ENCODE peak calls at places on chromosomes 6 and 20, in five cellular contexts. R is K562, A is HepG2, T is GM12878, Y is H1. U is an unnamed sample.

GRCh38 chr20:15345287-15345686 is 1007.9 kb upstream of the FLRT3 start:
- DNase-seq in R (no peak), A (no peak), T (no peak), Y (no peak), U (no peak)

GRCh38 chr20:38152175-38153010 is 12.7 kb downstream of the TGM2 start:
- DNase-seq in R (no peak), A (peak), T (peak), Y (no peak), U (peak)

GRCh38 chr6:7108964-7109836 is 1.4 kb downstream of the RREB1 start:
- DNase-seq in R (peak), A (peak), T (no peak), Y (no peak), U (peak)

GRCh38 chr6:150409576-150410066 is 40.8 kb downstream of the IYD start:
- DNase-seq in R (peak), A (no peak), T (no peak), Y (no peak), U (no peak)

GRCh38 chr6:37517411-37517812 is 17.7 kb upstream of the CCDC167 start:
- DNase-seq in R (no peak), A (no peak), T (no peak), Y (no peak), U (no peak)

GRCh38 chr6:150152891-150153876 is 10.3 kb downstream of the PPP1R14C start:
- DNase-seq in R (no peak), A (no peak), T (no peak), Y (no peak), U (no peak)

GRCh38 chr6:113220832-113221231 is 636.3 kb upstream of the MARCKS start:
- DNase-seq in R (no peak), A (no peak), T (no peak), Y (no peak), U (no peak)

GRCh38 chr20:47984437-47984836 is 199.2 kb upstream of the SULF2 start:
- DNase-seq in R (no peak), A (no peak), T (no peak), Y (no peak), U (no peak)

GRCh38 chr6:116475151-116475550 is 14.0 kb downstream of the CALHM6 start:
- DNase-seq in R (no peak), A (no peak), T (no peak), Y (no peak), U (no peak)

GRCh38 chr20:33909331-33909921 is 84.3 kb upstream of the RALY start:
- DNase-seq in R (no peak), A (peak), T (no peak), Y (no peak), U (peak)

GRCh38 chr20:39581034-39581433 is 618.9 kb downstream of the DHX35 start:
- DNase-seq in R (no peak), A (no peak), T (no peak), Y (no peak), U (no peak)

GRCh38 chr6:101001012-101001411 is 119.9 kb upstream of the ASCC3 start:
- DNase-seq in R (no peak), A (no peak), T (no peak), Y (no peak), U (no peak)

GRCh38 chr6:31049518-31049917 is 39.2 kb downstream of the MUC22 start:
- DNase-seq in R (no peak), A (no peak), T (no peak), Y (no peak), U (no peak)

GRCh38 chr6:161242779-161243693 is 30.8 kb downstream of the AGPAT4 start:
- DNase-seq in R (no peak), A (no peak), T (no peak), Y (peak), U (no peak)

GRCh38 chr6:71420693-71421328 is 132.2 kb downstream of the OGFRL1 start:
- DNase-seq in R (no peak), A (no peak), T (no peak), Y (peak), U (peak)

GRCh38 chr20:1298888-1299511 is 29.9 kb downstream of the SDCBP2 start:
- DNase-seq in R (no peak), A (no peak), T (no peak), Y (no peak), U (no peak)

GRCh38 chr6:9540534-9541126 is 874.2 kb downstream of the TFAP2A start:
- DNase-seq in R (peak), A (peak), T (no peak), Y (no peak), U (peak)
- TF ChIP-seq CEBPB in R (no peak), A (no peak), T (no peak), Y (no peak), U (no peak)

DNA sequence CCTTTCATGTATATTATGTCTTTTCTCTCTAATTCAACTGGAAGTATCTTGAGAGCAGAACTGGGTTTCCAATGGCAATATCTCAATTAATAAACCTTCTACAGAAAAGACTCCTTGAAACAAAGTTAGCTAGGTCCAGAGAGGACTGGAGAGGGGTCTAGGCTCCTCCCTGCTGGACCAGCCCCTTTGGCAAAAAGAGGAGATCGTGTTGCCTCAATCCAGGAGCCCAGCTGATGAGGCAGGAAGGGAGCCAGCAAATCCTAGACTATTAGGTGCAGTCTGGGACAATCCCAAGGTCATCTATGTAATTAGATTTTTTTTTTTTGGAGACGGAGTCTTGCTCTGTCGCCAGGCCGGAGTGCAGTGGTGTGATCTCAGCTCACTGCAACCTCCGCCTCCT is 21.9 kb downstream of the BCL2L1 start:
- DNase-seq in R (no peak), A (no peak), T (no peak), Y (no peak), U (no peak)
- H3K4me2 ChIP-seq in R (no peak), A (no peak), T (no peak), Y (no peak), U (peak)

DNA sequence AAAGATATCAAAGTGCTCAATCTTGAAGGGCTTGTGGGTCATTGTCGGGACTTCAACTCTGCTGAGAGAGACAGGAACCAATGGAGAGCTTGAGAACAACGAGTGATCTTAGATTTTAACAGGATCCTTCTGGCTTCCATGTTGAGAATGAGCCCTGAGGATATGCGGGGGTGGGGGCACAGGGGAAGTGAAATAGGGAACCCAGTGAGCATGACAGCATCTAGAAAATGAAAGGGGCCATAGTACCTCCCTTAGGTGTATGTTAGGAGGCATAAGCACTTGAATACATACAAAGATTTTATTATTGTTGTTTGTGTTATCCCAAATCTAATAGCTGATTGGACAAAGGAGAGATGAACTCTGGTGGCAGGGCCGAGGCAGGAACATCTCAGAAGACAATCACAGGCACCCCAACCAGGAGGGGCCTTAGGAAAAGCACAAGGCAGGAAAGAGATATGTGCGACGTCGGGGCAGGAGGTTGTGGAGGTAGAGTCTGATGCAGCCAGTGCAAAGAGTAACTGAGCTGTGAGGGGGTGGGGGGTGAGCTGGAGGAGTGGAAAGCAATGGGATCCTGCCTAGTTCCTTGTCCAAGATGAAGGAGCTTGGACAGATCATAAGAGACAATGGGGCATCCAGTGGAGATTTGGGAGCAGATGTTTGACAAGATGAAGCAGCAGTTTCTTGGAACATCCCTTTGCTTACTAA is 10.4 kb downstream of the TGM6 start:
- DNase-seq in R (no peak), A (no peak), T (no peak), Y (no peak), U (no peak)
- TF ChIP-seq KDM1A in R (no peak), A (no peak), T (no peak), Y (no peak), U (no peak)

GRCh38 chr6:169785566-169785965 is 34.1 kb downstream of the ERMARD start:
- DNase-seq in R (no peak), A (no peak), T (no peak), Y (no peak), U (no peak)

GRCh38 chr6:169786349-169786748 is 34.9 kb downstream of the ERMARD start:
- DNase-seq in R (no peak), A (no peak), T (no peak), Y (no peak), U (no peak)

GRCh38 chr6:169789146-169789943 is 37.9 kb downstream of the ERMARD start:
- DNase-seq in R (peak), A (peak), T (no peak), Y (no peak), U (no peak)

GRCh38 chr6:169788809-169789145 is 37.4 kb downstream of the ERMARD start:
- DNase-seq in R (no peak), A (no peak), T (no peak), Y (no peak), U (no peak)

DNA sequence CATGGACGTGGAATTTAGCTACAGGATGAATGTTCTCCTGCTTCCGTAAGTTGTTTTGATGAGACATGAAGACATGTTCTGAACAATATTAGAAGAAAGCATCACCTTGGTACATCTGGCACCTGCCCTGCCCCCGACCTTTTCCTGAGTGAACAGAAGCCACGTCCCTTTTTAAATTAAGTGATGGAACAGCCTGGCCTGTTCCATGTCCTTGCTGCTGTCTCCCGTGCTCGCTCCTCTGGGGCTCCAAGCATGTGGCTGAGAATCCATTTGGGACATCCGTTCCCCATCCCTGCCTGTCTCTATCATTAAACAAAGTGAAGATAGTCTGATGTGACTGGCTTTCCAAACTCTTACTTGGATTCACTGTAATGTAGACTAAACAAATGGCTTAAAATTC is 36.4 kb downstream of the ERMARD start:
- DNase-seq in R (no peak), A (no peak), T (no peak), Y (no peak), U (no peak)
- TF ChIP-seq CEBPB in R (no peak), A (no peak), T (no peak), Y (no peak), U (no peak)

GRCh38 chr6:137227872-137228302 is 8.7 kb upstream of the IFNGR1 start:
- DNase-seq in R (no peak), A (no peak), T (no peak), Y (no peak), U (no peak)
- H3K4me2 ChIP-seq in R (no peak), A (no peak), T (peak), Y (no peak), U (no peak)

GRCh38 chr6:96032646-96033045 is 16.9 kb downstream of the FUT9 start:
- DNase-seq in R (no peak), A (no peak), T (no peak), Y (no peak), U (no peak)
- TF ChIP-seq KDM1A in R (no peak), A (no peak), T (no peak), Y (no peak), U (no peak)

GRCh38 chr20:50285376-50286173 is 94.9 kb downstream of the CEBPB start:
- DNase-seq in R (no peak), A (no peak), T (peak), Y (no peak), U (no peak)

GRCh38 chr20:50282592-50283241 is 92.1 kb downstream of the CEBPB start:
- DNase-seq in R (no peak), A (no peak), T (no peak), Y (no peak), U (no peak)

GRCh38 chr20:50284811-50285375 is 94.3 kb downstream of the CEBPB start:
- DNase-seq in R (no peak), A (no peak), T (no peak), Y (no peak), U (no peak)

GRCh38 chr20:50283370-50283769 is 92.7 kb downstream of the CEBPB start:
- DNase-seq in R (no peak), A (no peak), T (no peak), Y (no peak), U (no peak)

GRCh38 chr20:50283922-50284810 is 93.5 kb downstream of the CEBPB start:
- DNase-seq in R (no peak), A (peak), T (no peak), Y (no peak), U (peak)
- TF ChIP-seq CEBPB in R (peak), A (peak), T (peak), Y (peak), U (peak)

GRCh38 chr6:155528335-155528734 is 72.7 kb upstream of the NOX3 start:
- DNase-seq in R (no peak), A (no peak), T (no peak), Y (no peak), U (no peak)
- H3K4me2 ChIP-seq in R (no peak), A (no peak), T (no peak), Y (no peak), U (no peak)

GRCh38 chr20:23311932-23312331 is 38.7 kb upstream of the NXT1 start:
- DNase-seq in R (peak), A (no peak), T (no peak), Y (no peak), U (no peak)

GRCh38 chr20:23308024-23308423 is 42.6 kb upstream of the NXT1 start:
- DNase-seq in R (no peak), A (no peak), T (no peak), Y (no peak), U (no peak)

GRCh38 chr20:23308908-23309307 is 41.7 kb upstream of the NXT1 start:
- DNase-seq in R (no peak), A (no peak), T (no peak), Y (no peak), U (no peak)

GRCh38 chr20:23305098-23305497 is 45.5 kb upstream of the NXT1 start:
- DNase-seq in R (no peak), A (no peak), T (no peak), Y (no peak), U (no peak)

DNA sequence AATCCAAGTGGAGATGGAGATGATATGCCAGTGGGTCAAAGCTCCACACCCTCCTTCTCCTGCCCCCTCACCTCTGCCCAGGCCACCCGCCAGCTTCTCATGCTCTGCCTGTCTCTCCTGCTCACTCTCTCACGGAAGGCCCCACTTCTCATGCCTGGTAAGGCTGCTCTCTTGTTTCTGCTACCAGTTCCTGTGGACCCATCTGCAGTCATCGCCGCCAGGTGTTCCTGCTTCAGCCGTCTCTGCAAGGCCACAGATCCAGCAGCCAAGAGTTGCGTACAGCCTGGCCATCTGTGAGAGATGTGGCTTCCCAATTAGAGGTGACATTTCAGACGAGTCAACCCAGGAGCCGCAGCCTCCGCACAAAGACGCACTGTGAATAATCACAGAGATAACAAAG is 40.8 kb upstream of the NXT1 start:
- DNase-seq in R (no peak), A (no peak), T (no peak), Y (no peak), U (no peak)
- TF ChIP-seq KDM1A in R (no peak), A (no peak), T (no peak), Y (no peak), U (no peak)

GRCh38 chr6:44373051-44373450 is 14.5 kb upstream of the CDC5L start:
- DNase-seq in R (no peak), A (no peak), T (no peak), Y (no peak), U (no peak)

GRCh38 chr6:44363377-44363926 is 21.0 kb downstream of the SPATS1 start:
- DNase-seq in R (no peak), A (no peak), T (no peak), Y (no peak), U (no peak)

GRCh38 chr6:44366781-44367180 is 20.7 kb upstream of the CDC5L start:
- DNase-seq in R (no peak), A (no peak), T (no peak), Y (no peak), U (no peak)

DNA sequence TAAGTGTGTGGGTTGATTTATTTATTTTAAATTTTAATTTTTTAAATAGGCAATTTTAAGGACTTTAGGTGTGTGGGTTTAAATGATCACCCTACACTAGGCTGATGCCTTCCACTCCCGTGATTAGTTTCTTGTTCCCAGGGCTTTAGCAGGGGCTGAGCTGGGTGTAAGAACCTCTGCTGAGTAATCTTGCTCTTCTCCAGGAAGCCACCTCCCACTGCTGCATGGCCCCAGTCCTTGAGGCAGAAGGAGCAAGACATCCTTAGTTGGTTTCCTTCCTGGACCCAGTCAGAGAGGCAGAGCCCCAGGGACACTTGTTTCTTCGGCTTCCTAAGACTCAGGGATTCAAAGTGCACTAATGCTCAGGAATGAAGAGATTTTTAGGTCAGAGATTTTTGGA is 19.8 kb upstream of the CDC5L start:
- DNase-seq in R (no peak), A (no peak), T (no peak), Y (no peak), U (no peak)
- TF ChIP-seq CEBPB in R (no peak), A (no peak), T (no peak), Y (no peak), U (no peak)

U was measured in A549.